ENCODE peak calls at places on chromosome 4, in five cellular contexts. One of them, this sample, is unnamed.

GRCh38 chr4:48127882-48128394 is 6.1 kb downstream of the TXK start:
- DNase-seq in CD8-positive, alpha-beta memory T cell: peak
- DNase-seq in M059J: peak
- DNase-seq in GM18507: peak
- DNase-seq in HTR-8/SVneo: peak
- DNase-seq in this sample: peak

GRCh38 chr4:78323439-78323838 is 228.1 kb upstream of the ANXA3 start:
- DNase-seq in HTR-8/SVneo: no peak
- DNase-seq in M059J: no peak
- DNase-seq in GM18507: no peak
- DNase-seq in CD8-positive, alpha-beta memory T cell: no peak
- DNase-seq in this sample: no peak

GRCh38 chr4:7295201-7295916 is 103.0 kb downstream of the SORCS2 start:
- DNase-seq in GM18507: no peak
- DNase-seq in HTR-8/SVneo: no peak
- DNase-seq in M059J: peak
- DNase-seq in CD8-positive, alpha-beta memory T cell: no peak
- DNase-seq in this sample: no peak

GRCh38 chr4:20464381-20464780 is 212.7 kb downstream of the SLIT2 start:
- DNase-seq in CD8-positive, alpha-beta memory T cell: no peak
- DNase-seq in HTR-8/SVneo: peak
- DNase-seq in GM18507: no peak
- DNase-seq in M059J: peak
- DNase-seq in this sample: no peak

GRCh38 chr4:38914859-38915258 is 47.3 kb downstream of the FAM114A1 start:
- DNase-seq in HTR-8/SVneo: no peak
- DNase-seq in CD8-positive, alpha-beta memory T cell: no peak
- DNase-seq in GM18507: no peak
- DNase-seq in M059J: no peak
- DNase-seq in this sample: no peak

GRCh38 chr4:54998991-54999390 is 126.4 kb downstream of the KDR start:
- DNase-seq in GM18507: no peak
- DNase-seq in M059J: peak
- DNase-seq in CD8-positive, alpha-beta memory T cell: no peak
- DNase-seq in HTR-8/SVneo: no peak
- DNase-seq in this sample: no peak

GRCh38 chr4:109754093-109754857 is 24.4 kb upstream of the PLA2G12A start:
- DNase-seq in CD8-positive, alpha-beta memory T cell: no peak
- DNase-seq in HTR-8/SVneo: no peak
- DNase-seq in M059J: no peak
- DNase-seq in GM18507: no peak
- DNase-seq in this sample: no peak

GRCh38 chr4:57109847-57110634 is at the start of gene IGFBP7:
- DNase-seq in GM18507: peak
- DNase-seq in CD8-positive, alpha-beta memory T cell: no peak
- DNase-seq in HTR-8/SVneo: peak
- DNase-seq in M059J: peak
- DNase-seq in this sample: peak

GRCh38 chr4:153643406-153644016 is 40.6 kb upstream of the TLR2 start:
- DNase-seq in HTR-8/SVneo: peak
- DNase-seq in GM18507: peak
- DNase-seq in M059J: peak
- DNase-seq in CD8-positive, alpha-beta memory T cell: no peak
- DNase-seq in this sample: peak

GRCh38 chr4:36274158-36274557 is 7.3 kb upstream of the DTHD1 start:
- DNase-seq in GM18507: no peak
- DNase-seq in M059J: no peak
- DNase-seq in CD8-positive, alpha-beta memory T cell: no peak
- DNase-seq in HTR-8/SVneo: no peak
- DNase-seq in this sample: no peak

GRCh38 chr4:123299212-123299651 is 97.4 kb upstream of the SPRY1 start:
- DNase-seq in HTR-8/SVneo: no peak
- DNase-seq in GM18507: no peak
- DNase-seq in CD8-positive, alpha-beta memory T cell: no peak
- DNase-seq in M059J: peak
- DNase-seq in this sample: no peak

GRCh38 chr4:47972721-47973120 is 43.8 kb downstream of the CNGA1 start:
- DNase-seq in GM18507: no peak
- DNase-seq in M059J: no peak
- DNase-seq in CD8-positive, alpha-beta memory T cell: no peak
- DNase-seq in HTR-8/SVneo: no peak
- DNase-seq in this sample: no peak

GRCh38 chr4:87974856-87975462 is 555 bp upstream of the SPP1 start:
- DNase-seq in CD8-positive, alpha-beta memory T cell: no peak
- DNase-seq in GM18507: no peak
- DNase-seq in M059J: peak
- DNase-seq in HTR-8/SVneo: no peak
- DNase-seq in this sample: no peak

GRCh38 chr4:175253184-175253902 is 335.2 kb downstream of the ADAM29 start:
- DNase-seq in HTR-8/SVneo: no peak
- DNase-seq in GM18507: no peak
- DNase-seq in CD8-positive, alpha-beta memory T cell: no peak
- DNase-seq in M059J: peak
- DNase-seq in this sample: no peak

GRCh38 chr4:2286904-2287593 is 25.1 kb upstream of the MXD4 start:
- DNase-seq in GM18507: no peak
- DNase-seq in HTR-8/SVneo: no peak
- DNase-seq in M059J: no peak
- DNase-seq in CD8-positive, alpha-beta memory T cell: no peak
- DNase-seq in this sample: no peak

GRCh38 chr4:123676550-123677229 is 280.1 kb downstream of the SPRY1 start:
- DNase-seq in HTR-8/SVneo: no peak
- DNase-seq in GM18507: no peak
- DNase-seq in M059J: no peak
- DNase-seq in CD8-positive, alpha-beta memory T cell: no peak
- DNase-seq in this sample: no peak

GRCh38 chr4:61336488-61336887 is 136.4 kb downstream of the ADGRL3 start:
- DNase-seq in CD8-positive, alpha-beta memory T cell: no peak
- DNase-seq in M059J: no peak
- DNase-seq in HTR-8/SVneo: no peak
- DNase-seq in GM18507: no peak
- DNase-seq in this sample: no peak

GRCh38 chr4:139872274-139872673 is 206.7 kb downstream of the MGST2 start:
- DNase-seq in GM18507: no peak
- DNase-seq in CD8-positive, alpha-beta memory T cell: no peak
- DNase-seq in M059J: peak
- DNase-seq in HTR-8/SVneo: peak
- DNase-seq in this sample: no peak

GRCh38 chr4:2811830-2812599 is 19.1 kb downstream of the SH3BP2 start:
- DNase-seq in GM18507: peak
- DNase-seq in CD8-positive, alpha-beta memory T cell: peak
- DNase-seq in M059J: peak
- DNase-seq in HTR-8/SVneo: peak
- DNase-seq in this sample: peak

GRCh38 chr4:147103403-147103946 is 157.8 kb upstream of the TTC29 start:
- DNase-seq in CD8-positive, alpha-beta memory T cell: no peak
- DNase-seq in GM18507: no peak
- DNase-seq in M059J: peak
- DNase-seq in HTR-8/SVneo: no peak
- DNase-seq in this sample: no peak

GRCh38 chr4:161256172-161256571 is 907.6 kb downstream of the FSTL5 start:
- DNase-seq in HTR-8/SVneo: no peak
- DNase-seq in GM18507: no peak
- DNase-seq in CD8-positive, alpha-beta memory T cell: no peak
- DNase-seq in M059J: no peak
- DNase-seq in this sample: no peak

GRCh38 chr4:110088670-110089069 is 109.7 kb downstream of the ELOVL6 start:
- DNase-seq in GM18507: no peak
- DNase-seq in CD8-positive, alpha-beta memory T cell: no peak
- DNase-seq in M059J: peak
- DNase-seq in HTR-8/SVneo: no peak
- DNase-seq in this sample: no peak

GRCh38 chr4:174604198-174604597 is 81.9 kb upstream of the HPGD start:
- DNase-seq in HTR-8/SVneo: no peak
- DNase-seq in M059J: peak
- DNase-seq in GM18507: no peak
- DNase-seq in CD8-positive, alpha-beta memory T cell: no peak
- DNase-seq in this sample: no peak

GRCh38 chr4:181350578-181351420 is 892.4 kb upstream of the TENM3 start:
- DNase-seq in HTR-8/SVneo: no peak
- DNase-seq in M059J: no peak
- DNase-seq in CD8-positive, alpha-beta memory T cell: no peak
- DNase-seq in GM18507: no peak
- DNase-seq in this sample: no peak

GRCh38 chr4:75154994-75155393 is 222.1 kb downstream of the PARM1 start:
- DNase-seq in HTR-8/SVneo: no peak
- DNase-seq in CD8-positive, alpha-beta memory T cell: no peak
- DNase-seq in GM18507: no peak
- DNase-seq in M059J: no peak
- DNase-seq in this sample: no peak

GRCh38 chr4:83212041-83212851 is 72.4 kb downstream of the COQ2 start:
- DNase-seq in GM18507: no peak
- DNase-seq in HTR-8/SVneo: no peak
- DNase-seq in M059J: no peak
- DNase-seq in CD8-positive, alpha-beta memory T cell: peak
- DNase-seq in this sample: no peak

GRCh38 chr4:168551945-168552695 is 55.3 kb downstream of the PALLD start:
- DNase-seq in HTR-8/SVneo: no peak
- DNase-seq in CD8-positive, alpha-beta memory T cell: no peak
- DNase-seq in GM18507: no peak
- DNase-seq in M059J: peak
- DNase-seq in this sample: no peak

GRCh38 chr4:176898791-176899190 is 106.1 kb upstream of the VEGFC start:
- DNase-seq in M059J: no peak
- DNase-seq in HTR-8/SVneo: no peak
- DNase-seq in CD8-positive, alpha-beta memory T cell: no peak
- DNase-seq in GM18507: no peak
- DNase-seq in this sample: no peak

GRCh38 chr4:95124906-95125504 is 367.2 kb downstream of the BMPR1B start:
- DNase-seq in CD8-positive, alpha-beta memory T cell: no peak
- DNase-seq in HTR-8/SVneo: peak
- DNase-seq in M059J: peak
- DNase-seq in GM18507: no peak
- DNase-seq in this sample: no peak

GRCh38 chr4:153120235-153120634 is 84.0 kb upstream of the TRIM2 start:
- DNase-seq in CD8-positive, alpha-beta memory T cell: no peak
- DNase-seq in GM18507: no peak
- DNase-seq in M059J: no peak
- DNase-seq in HTR-8/SVneo: no peak
- DNase-seq in this sample: no peak

GRCh38 chr4:1252928-1253492 is 4.1 kb upstream of the CTBP1 start:
- DNase-seq in GM18507: no peak
- DNase-seq in M059J: no peak
- DNase-seq in HTR-8/SVneo: no peak
- DNase-seq in CD8-positive, alpha-beta memory T cell: no peak
- DNase-seq in this sample: no peak

GRCh38 chr4:153115322-153116100 is 88.7 kb upstream of the TRIM2 start:
- DNase-seq in CD8-positive, alpha-beta memory T cell: peak
- DNase-seq in GM18507: peak
- DNase-seq in HTR-8/SVneo: peak
- DNase-seq in M059J: peak
- DNase-seq in this sample: no peak

GRCh38 chr4:107760281-107760947 is 40.4 kb upstream of the PAPSS1 start:
- DNase-seq in GM18507: no peak
- DNase-seq in HTR-8/SVneo: no peak
- DNase-seq in M059J: peak
- DNase-seq in CD8-positive, alpha-beta memory T cell: no peak
- DNase-seq in this sample: no peak

GRCh38 chr4:174717788-174718187 is 111.3 kb downstream of the GLRA3 start:
- DNase-seq in CD8-positive, alpha-beta memory T cell: no peak
- DNase-seq in M059J: no peak
- DNase-seq in HTR-8/SVneo: no peak
- DNase-seq in GM18507: no peak
- DNase-seq in this sample: no peak